ENCODE peak calls at places on chromosomes 16 and 17, in four cellular contexts. One of them, this sample, is unnamed.
A peak's percentile ranks its signal among the peaks of the same experiment; 100 is the strongest.

GRCh38 chr16:86221085-86221484 is 289.2 kb upstream of the FOXF1 start:
- DNase-seq in MM.1S: no peak
- DNase-seq in HFF-Myc: no peak
- DNase-seq in hepatocyte: no peak
- DNase-seq in this sample: no peak

GRCh38 chr17:14688134-14688533 is 387.3 kb downstream of the HS3ST3B1 start:
- DNase-seq in MM.1S: no peak
- DNase-seq in HFF-Myc: no peak
- DNase-seq in hepatocyte: no peak
- DNase-seq in this sample: no peak

GRCh38 chr17:55811536-55811935 is 60.7 kb downstream of the PCTP start:
- DNase-seq in MM.1S: no peak
- DNase-seq in HFF-Myc: no peak
- DNase-seq in hepatocyte: no peak
- DNase-seq in this sample: no peak

GRCh38 chr16:27625050-27625697 is 75.2 kb downstream of the KATNIP start:
- DNase-seq in MM.1S: no peak
- DNase-seq in HFF-Myc: no peak
- DNase-seq in hepatocyte: peak; percentile 48
- DNase-seq in this sample: no peak

GRCh38 chr17:37774508-37774907 is 29.6 kb upstream of the HNF1B start:
- DNase-seq in MM.1S: peak; percentile 96
- DNase-seq in HFF-Myc: no peak
- DNase-seq in hepatocyte: no peak
- DNase-seq in this sample: no peak

GRCh38 chr17:13024033-13024432 is 6.2 kb upstream of the ELAC2 start:
- DNase-seq in MM.1S: no peak
- DNase-seq in HFF-Myc: no peak
- DNase-seq in hepatocyte: no peak
- DNase-seq in this sample: no peak

GRCh38 chr16:54633943-54634362 is 296.7 kb upstream of the IRX5 start:
- DNase-seq in MM.1S: peak; percentile 27
- DNase-seq in HFF-Myc: no peak
- DNase-seq in hepatocyte: no peak
- DNase-seq in this sample: no peak

GRCh38 chr17:81097134-81097942 is 62.4 kb downstream of the BAIAP2 start:
- DNase-seq in MM.1S: no peak
- DNase-seq in HFF-Myc: no peak
- DNase-seq in hepatocyte: peak; percentile 94
- DNase-seq in this sample: no peak

GRCh38 chr16:80674884-80675283 is 129.5 kb downstream of the CDYL2 start:
- DNase-seq in MM.1S: no peak
- DNase-seq in HFF-Myc: no peak
- DNase-seq in hepatocyte: no peak
- DNase-seq in this sample: no peak

GRCh38 chr17:17001076-17001777 is 29.3 kb upstream of the TNFRSF13B start:
- DNase-seq in MM.1S: no peak
- DNase-seq in HFF-Myc: no peak
- DNase-seq in hepatocyte: no peak
- DNase-seq in this sample: no peak

GRCh38 chr16:57535680-57536305 is 578 bp downstream of the CCDC102A start:
- DNase-seq in MM.1S: peak; percentile 93
- DNase-seq in HFF-Myc: peak; percentile 60
- DNase-seq in hepatocyte: peak; percentile 94
- DNase-seq in this sample: peak; percentile 57

GRCh38 chr16:88570691-88571092 is 489 bp downstream of the ZC3H18 start:
- DNase-seq in MM.1S: peak; percentile 17
- DNase-seq in HFF-Myc: no peak
- DNase-seq in hepatocyte: peak; percentile 55
- DNase-seq in this sample: no peak

GRCh38 chr16:87096746-87097145 is 220.4 kb downstream of the C16orf95 start:
- DNase-seq in MM.1S: no peak
- DNase-seq in HFF-Myc: no peak
- DNase-seq in hepatocyte: no peak
- DNase-seq in this sample: no peak

GRCh38 chr17:83195330-83196087 is 116.1 kb downstream of the METRNL start:
- DNase-seq in MM.1S: no peak
- DNase-seq in HFF-Myc: no peak
- DNase-seq in hepatocyte: no peak
- DNase-seq in this sample: no peak
- H3K4me3 ChIP-seq in MM.1S: no peak overlapping the region
- H3K4me3 ChIP-seq in HFF-Myc: no peak overlapping the region
- H3K4me3 ChIP-seq in hepatocyte: no peak overlapping the region
- H3K4me3 ChIP-seq in this sample: no peak overlapping the region

DNA sequence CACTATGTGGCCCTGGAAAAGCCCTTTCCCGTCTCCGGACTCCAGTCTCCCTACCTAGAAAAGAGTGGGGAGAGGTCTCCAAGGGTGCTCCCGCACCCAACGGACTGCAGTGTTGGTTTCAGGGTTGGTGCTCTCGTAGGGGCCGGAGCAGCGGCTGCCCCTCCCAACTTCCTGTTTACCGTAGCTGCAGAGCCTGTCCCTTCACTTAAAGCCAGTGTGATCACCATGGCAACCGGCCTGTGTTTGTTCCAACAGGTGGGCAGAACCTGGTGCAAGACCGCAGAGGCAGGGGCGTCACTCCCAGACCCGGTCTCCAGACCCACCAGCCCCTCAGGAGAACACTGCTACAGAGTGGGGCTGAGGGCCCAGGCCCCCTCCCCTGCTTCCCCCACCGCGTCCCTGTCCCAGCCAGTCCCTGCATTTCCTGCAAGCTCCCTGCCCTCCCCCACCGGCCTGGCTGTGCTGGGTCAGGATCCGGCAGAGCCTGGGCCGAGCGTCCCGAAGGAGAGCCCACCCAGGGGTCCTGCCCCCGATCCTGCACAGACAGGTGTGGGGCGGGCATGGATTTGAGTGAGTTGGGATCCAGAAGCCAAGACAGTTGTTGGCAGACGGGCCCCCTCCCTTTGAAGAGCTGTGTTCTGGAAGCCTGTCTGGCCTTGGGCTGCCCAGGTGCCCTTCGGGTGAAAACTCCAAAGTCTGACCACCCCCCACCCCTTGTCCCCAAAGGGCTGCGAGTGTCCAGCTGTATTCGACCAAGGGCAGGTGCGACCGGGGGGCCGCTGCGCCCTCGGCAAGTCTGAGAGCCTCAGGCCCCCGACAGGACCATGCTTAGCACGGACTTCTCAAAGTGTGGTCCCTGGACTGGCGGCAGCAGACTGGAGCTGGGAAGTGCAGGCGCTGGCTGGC is 1.5 kb upstream of the BAIAP3 start:
- DNase-seq in MM.1S: peak; percentile 93
- DNase-seq in HFF-Myc: peak; percentile 77
- DNase-seq in hepatocyte: peak; percentile 89
- DNase-seq in this sample: peak; percentile 72
- H3K4me3 ChIP-seq in MM.1S: peak overlapping the region; percentile 74
- H3K4me3 ChIP-seq in HFF-Myc: peak overlapping the region; percentile 3
- H3K4me3 ChIP-seq in hepatocyte: no peak overlapping the region
- H3K4me3 ChIP-seq in this sample: no peak overlapping the region

GRCh38 chr17:77455111-77455877 is 314.5 kb downstream of the SEC14L1 start:
- DNase-seq in MM.1S: no peak
- DNase-seq in HFF-Myc: no peak
- DNase-seq in hepatocyte: no peak
- DNase-seq in this sample: no peak
- H3K4me3 ChIP-seq in MM.1S: no peak overlapping the region
- H3K4me3 ChIP-seq in HFF-Myc: no peak overlapping the region
- H3K4me3 ChIP-seq in hepatocyte: no peak overlapping the region
- H3K4me3 ChIP-seq in this sample: no peak overlapping the region

DNA sequence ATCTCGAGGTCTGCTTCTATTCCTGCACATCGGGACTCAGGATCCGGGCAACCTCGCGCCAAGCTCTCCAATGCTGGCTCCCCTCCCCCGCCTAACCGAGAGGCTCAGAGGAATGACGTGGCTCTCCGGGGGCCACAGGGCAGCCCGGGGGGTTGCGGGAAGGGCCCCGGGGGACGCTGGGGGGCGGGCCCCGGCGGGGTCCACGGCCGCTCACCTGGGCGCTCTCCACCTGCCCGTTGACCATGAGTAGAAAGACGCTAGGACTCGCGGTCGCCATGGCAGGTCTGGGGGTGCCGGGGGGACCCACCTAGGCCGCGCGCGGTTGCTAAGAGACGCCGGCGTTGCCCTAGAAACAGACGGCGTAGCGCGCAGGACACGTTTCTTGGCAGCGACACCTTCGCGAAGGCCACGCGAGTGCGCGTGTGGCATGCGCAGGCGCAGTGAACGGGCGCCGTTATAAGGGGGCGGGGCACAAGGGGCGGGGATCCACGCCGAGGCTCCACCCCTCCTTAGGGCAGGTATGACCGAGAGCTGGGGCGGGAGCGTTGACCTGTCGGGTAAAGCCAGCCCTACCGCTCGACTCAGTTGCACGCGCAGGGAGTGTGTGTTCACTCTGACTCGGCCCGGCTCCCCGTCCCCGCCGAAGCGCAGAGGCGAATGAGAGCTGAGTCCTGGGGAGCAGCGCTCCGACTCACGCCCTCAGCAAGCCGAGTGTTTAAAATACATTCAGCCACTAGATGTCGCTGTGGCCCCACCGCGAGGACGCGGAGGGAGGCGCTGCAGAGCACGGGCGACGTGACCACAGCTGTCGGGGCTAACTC is at the start of gene B9D1:
- DNase-seq in MM.1S: peak; percentile 92
- DNase-seq in HFF-Myc: peak; percentile 75
- DNase-seq in hepatocyte: peak; percentile 97
- DNase-seq in this sample: no peak
- H3K4me3 ChIP-seq in MM.1S: peak within 1 kb of the TSS; percentile 97
- H3K4me3 ChIP-seq in HFF-Myc: peak within 1 kb of the TSS; percentile 74
- H3K4me3 ChIP-seq in hepatocyte: peak within 1 kb of the TSS; percentile 76
- H3K4me3 ChIP-seq in this sample: peak within 1 kb of the TSS; percentile 72

DNA sequence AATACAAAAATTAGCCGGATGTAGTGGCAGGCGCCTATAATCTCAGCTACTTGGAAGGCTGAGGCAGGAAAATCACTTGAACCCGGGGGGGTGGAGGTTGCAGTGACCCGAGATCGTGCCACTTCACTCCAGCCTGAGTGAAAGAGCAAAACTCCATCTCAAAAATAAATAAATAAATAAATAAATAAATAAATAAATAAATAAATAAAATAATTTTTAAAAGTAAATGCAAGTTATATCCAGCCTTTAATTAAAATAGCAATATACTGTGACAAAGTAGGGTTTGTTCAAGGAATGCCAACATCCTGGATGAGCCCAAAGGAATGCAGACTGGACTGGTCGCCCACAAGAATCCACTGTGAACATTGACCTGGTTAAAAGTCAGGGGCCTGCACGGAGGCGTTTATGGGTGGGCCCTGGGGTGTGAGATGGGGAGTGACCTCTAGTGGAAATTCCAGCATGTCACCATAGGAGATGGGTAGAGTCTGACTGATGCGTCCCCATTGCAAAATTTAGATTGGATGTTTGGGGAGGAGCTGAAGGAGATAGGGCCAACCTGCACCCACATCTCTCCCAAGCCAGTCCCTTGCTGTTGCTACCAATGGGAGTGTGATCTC is 9.7 kb upstream of the PIK3R5 start:
- DNase-seq in MM.1S: no peak
- DNase-seq in HFF-Myc: no peak
- DNase-seq in hepatocyte: no peak
- DNase-seq in this sample: no peak
- H3K4me3 ChIP-seq in MM.1S: no peak overlapping the region
- H3K4me3 ChIP-seq in HFF-Myc: no peak overlapping the region
- H3K4me3 ChIP-seq in hepatocyte: no peak overlapping the region
- H3K4me3 ChIP-seq in this sample: no peak overlapping the region

DNA sequence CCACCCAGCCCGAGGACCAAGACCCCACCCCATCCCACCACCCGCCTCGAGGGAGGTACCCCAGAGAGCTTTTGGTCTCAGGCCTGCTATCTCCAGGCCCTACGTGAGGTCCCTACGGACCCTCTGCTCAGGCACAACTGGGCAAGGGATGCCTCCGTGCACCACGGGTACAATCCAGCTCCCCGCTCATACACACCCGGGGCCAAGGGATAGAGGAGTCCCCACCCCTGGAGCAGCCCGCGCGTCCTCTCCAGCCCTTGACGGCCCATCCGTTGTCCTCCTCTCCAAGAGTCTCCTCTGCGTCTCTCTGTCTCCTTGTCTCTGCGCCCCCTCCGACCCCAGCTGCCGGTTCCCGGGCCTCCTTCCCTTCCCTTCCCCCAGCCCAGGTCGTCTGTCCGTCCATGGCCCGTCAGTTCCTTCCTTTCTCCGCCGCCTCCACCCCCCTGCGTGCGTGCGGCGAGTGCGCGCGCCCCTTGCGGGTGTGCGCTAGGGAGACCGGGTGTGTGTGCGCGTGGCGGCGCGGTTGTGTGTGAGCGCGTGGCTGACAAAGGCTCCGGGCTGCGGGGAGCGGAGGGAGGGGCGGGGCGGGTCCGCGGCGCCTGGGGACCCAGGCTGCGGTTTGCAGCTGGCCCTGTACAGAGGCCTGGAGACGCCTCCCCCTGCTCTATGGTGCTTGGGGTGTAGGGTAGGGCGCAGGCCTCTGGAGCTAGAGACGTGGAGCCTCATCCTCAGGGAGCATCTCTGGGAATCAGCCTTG is 928 bp downstream of the SPNS2 start:
- DNase-seq in MM.1S: no peak
- DNase-seq in HFF-Myc: no peak
- DNase-seq in hepatocyte: no peak
- DNase-seq in this sample: no peak
- H3K4me3 ChIP-seq in MM.1S: peak overlapping the region; percentile 52
- H3K4me3 ChIP-seq in HFF-Myc: no peak overlapping the region
- H3K4me3 ChIP-seq in hepatocyte: no peak overlapping the region
- H3K4me3 ChIP-seq in this sample: peak overlapping the region; percentile 96

GRCh38 chr17:19002191-19002590 is 2.4 kb downstream of the FAM83G start:
- DNase-seq in MM.1S: no peak
- DNase-seq in HFF-Myc: no peak
- DNase-seq in hepatocyte: no peak
- DNase-seq in this sample: no peak

GRCh38 chr17:19003966-19004600 is 481 bp downstream of the FAM83G start:
- DNase-seq in MM.1S: peak; percentile 10
- DNase-seq in HFF-Myc: no peak
- DNase-seq in hepatocyte: peak; percentile 81
- DNase-seq in this sample: no peak

GRCh38 chr17:19003543-19003965 is 1.0 kb downstream of the FAM83G start:
- DNase-seq in MM.1S: no peak
- DNase-seq in HFF-Myc: no peak
- DNase-seq in hepatocyte: no peak
- DNase-seq in this sample: no peak

GRCh38 chr17:19004601-19005441 is at the start of gene FAM83G:
- DNase-seq in MM.1S: peak; percentile 82
- DNase-seq in HFF-Myc: no peak
- DNase-seq in hepatocyte: peak; percentile 93
- DNase-seq in this sample: no peak

DNA sequence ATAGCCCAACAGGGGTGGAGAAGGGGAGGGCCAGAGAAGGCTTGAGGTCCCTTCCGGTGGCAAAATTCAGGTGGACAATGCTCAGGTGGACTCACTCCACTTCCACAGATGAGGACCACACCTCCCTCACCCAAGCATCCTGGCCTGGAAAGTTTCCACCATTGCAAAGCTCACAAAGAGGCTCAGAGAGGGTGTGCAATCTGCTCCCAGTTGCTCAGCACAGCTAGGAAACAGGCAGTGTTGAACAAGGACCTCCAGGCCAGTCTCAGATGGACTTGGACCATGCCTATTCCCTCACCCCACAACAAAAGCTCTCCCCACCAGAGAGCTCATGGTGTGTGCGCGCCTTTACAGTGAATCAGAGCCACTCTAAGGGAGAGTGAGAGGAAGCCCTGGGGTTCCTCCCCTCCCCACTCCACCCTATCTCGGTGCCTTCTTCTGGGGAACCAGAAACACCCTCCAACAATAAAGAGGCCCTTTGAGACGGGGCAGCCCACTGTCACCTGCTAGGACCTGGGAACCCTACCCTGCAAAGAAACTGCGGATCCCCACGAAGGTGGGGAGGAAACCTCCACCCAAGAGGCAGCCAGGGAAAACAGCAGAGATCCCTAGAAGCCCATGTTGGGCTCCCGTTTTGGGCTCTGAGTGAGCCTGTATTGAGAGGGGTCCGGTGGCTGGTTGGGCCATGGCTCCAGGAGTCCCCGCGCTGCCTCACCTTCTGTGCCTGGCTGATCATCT is 1.6 kb downstream of the FAM83G start:
- DNase-seq in MM.1S: no peak
- DNase-seq in HFF-Myc: no peak
- DNase-seq in hepatocyte: no peak
- DNase-seq in this sample: no peak
- H3K4me3 ChIP-seq in MM.1S: peak overlapping the region; percentile 85
- H3K4me3 ChIP-seq in HFF-Myc: peak overlapping the region; percentile 74
- H3K4me3 ChIP-seq in hepatocyte: peak overlapping the region; percentile 94
- H3K4me3 ChIP-seq in this sample: peak overlapping the region; percentile 63